ENCODE peak calls at places on chromosomes 11 and 22, in six cellular contexts. P is stomach, E is pancreas, T is cardiac muscle cell, D is retinal pigment epithelial cell, Y is coronary artery. X is an unnamed sample.

GRCh38 chr22:48427731-48428211 is 1399.9 kb downstream of the BRD1 start:
- DNase-seq in P (no peak), E (no peak), T (no peak), D (no peak), Y (no peak), X (no peak)

GRCh38 chr11:84947970-84948600 is 679.1 kb downstream of the DLG2 start:
- DNase-seq in P (no peak), E (no peak), T (no peak), D (peak; percentile 14), Y (no peak), X (no peak)

GRCh38 chr11:72114570-72114969 is 2.1 kb upstream of the ANAPC15 start:
- DNase-seq in P (no peak), E (no peak), T (no peak), D (no peak), Y (no peak), X (no peak)

GRCh38 chr11:61814242-61814957 is 2.4 kb downstream of the FADS1 start:
- DNase-seq in P (no peak), E (no peak), T (peak; percentile 36), D (no peak), Y (no peak), X (no peak)

GRCh38 chr11:88411265-88411664 is 73.7 kb upstream of the CTSC start:
- DNase-seq in P (no peak), E (no peak), T (no peak), D (peak; percentile 73), Y (no peak), X (no peak)

GRCh38 chr11:20367313-20367948 is 3.9 kb downstream of the HTATIP2 start:
- DNase-seq in P (peak; percentile 43), E (no peak), T (peak; percentile 84), D (peak; percentile 77), Y (no peak), X (no peak)

GRCh38 chr11:61827573-61828378 is at the start of gene FADS2:
- DNase-seq in P (peak; percentile 57), E (peak; percentile 63), T (peak; percentile 98), D (peak; percentile 83), Y (peak; percentile 97), X (peak; percentile 97)

GRCh38 chr11:75762885-75763284 is 5.7 kb upstream of the DGAT2 start:
- DNase-seq in P (no peak), E (no peak), T (peak; percentile 87), D (no peak), Y (no peak), X (no peak)

GRCh38 chr11:47889714-47890441 is 41.7 kb upstream of the NUP160 start:
- DNase-seq in P (no peak), E (no peak), T (no peak), D (no peak), Y (no peak), X (no peak)

GRCh38 chr11:99893803-99894202 is 793.3 kb upstream of the ARHGAP42 start:
- DNase-seq in P (no peak), E (no peak), T (no peak), D (no peak), Y (no peak), X (no peak)

GRCh38 chr11:75196426-75196825 is 44.1 kb upstream of the TPBGL start:
- DNase-seq in P (no peak), E (no peak), T (no peak), D (no peak), Y (no peak), X (no peak)

GRCh38 chr11:117970400-117971024 is 15.7 kb upstream of the IL10RA start:
- DNase-seq in P (no peak), E (no peak), T (peak; percentile 51), D (no peak), Y (no peak), X (no peak)

GRCh38 chr22:27825174-27825573 is 23.6 kb upstream of the MN1 start:
- DNase-seq in P (no peak), E (no peak), T (no peak), D (no peak), Y (no peak), X (no peak)

GRCh38 chr11:103700605-103701004 is 335.8 kb upstream of the DDI1 start:
- DNase-seq in P (no peak), E (no peak), T (peak; percentile 87), D (peak; percentile 33), Y (no peak), X (no peak)

GRCh38 chr11:14070866-14071265 is 108.3 kb downstream of the SPON1 start:
- DNase-seq in P (no peak), E (no peak), T (peak; percentile 43), D (no peak), Y (no peak), X (no peak)

DNA sequence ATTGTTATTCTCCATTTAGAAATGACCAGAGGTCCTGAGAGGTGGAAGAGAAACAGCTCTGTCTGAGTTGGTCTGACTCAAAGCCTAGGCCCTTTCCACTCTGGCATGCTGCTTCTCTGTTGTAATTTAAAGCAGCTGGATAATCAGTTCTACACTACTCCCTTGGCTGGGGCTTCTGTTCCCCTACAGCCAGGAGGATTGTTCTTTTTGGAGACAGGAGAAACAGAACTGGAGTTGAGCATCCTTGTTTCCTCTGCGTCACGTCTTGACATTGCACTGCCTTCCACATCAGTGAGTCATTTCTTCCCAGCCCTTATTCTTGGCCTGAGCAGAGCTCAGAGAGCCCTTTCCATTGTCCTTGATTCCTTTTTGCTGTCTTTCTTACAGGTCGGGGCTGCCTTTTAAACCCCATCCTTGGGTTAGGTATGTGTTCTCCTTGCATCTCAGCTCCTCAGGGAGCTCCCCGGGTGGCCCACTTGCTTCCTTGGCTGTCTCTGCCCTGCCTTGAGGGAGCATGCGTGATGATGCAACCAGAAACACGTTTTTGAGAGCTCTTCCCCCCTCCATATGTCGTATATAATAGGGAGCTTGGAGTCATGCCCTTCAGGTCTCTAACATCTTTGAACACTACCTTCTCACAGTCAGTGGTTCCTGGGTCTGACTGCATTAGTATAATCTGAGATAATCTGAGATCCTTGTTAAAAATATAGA is 35.7 kb downstream of the CYB5R2 start:
- DNase-seq in P (no peak), E (no peak), T (peak; percentile 95), D (no peak), Y (peak; percentile 81), X (no peak)
- H3K4me3 ChIP-seq in P (no peak overlapping the region), E (no peak overlapping the region), T (no peak overlapping the region), D (no peak overlapping the region), Y (no peak overlapping the region), X (no peak overlapping the region)

DNA sequence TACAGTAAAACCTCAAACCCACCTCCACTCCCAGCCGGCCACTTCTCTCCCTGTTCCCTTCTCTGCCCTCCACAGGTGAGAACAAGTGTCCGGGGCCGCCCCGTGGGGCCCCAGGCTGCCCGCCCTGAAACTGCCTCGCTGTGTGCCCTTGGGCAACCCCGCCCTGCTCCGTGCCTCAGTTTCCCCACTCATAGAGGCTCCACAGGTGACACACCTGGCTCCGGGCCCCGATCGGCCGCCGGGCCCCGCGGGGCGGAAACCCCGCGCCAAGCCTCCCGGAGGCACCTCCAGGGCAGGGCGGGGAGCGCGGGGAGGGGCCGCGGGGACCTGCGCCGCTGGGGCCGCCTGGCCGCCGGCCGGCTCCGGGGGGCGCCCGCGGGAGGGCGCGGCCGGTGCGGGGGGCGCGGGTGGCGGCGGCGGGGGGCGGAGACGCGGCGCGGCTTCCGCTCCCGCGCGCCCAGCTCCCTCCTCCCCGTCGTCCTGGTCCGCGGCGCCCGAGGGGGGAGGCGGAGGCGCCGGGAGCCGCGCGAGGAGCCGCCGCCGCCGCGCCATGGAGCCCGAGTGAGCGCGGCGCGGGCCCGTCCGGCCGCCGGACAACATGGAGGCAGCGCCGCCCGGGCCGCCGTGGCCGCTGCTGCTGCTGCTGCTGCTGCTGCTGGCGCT is at the start of gene LRP5:
- DNase-seq in P (no peak), E (peak; percentile 71), T (peak; percentile 45), D (no peak), Y (no peak), X (peak; percentile 39)
- TF ChIP-seq CTCF in P (no peak), E (no peak), T (no peak), D (no peak), Y (no peak), X (no peak)

DNA sequence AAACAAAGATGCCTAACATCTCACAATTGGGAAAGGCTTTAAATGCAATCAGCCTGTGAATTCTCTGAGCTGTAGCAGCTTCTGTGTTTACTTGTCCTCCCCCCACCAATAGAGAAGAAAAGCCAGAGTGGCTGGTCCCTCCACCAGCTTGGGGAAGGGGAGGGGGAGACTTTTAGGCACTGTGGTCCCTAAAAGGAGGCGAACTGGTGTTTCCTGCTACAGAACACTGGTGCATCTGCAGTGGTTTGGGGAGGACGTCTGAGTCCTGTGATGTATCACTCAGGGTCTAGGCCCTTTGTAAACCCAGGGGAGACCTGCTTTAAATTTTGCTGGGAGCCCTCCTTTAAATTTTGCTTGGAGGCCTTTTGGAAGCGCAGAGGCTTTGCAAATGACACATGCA is 16.9 kb downstream of the TNRC6B start:
- DNase-seq in P (no peak), E (no peak), T (no peak), D (no peak), Y (no peak), X (no peak)
- H3K4me3 ChIP-seq in P (no peak overlapping the region), E (no peak overlapping the region), T (no peak overlapping the region), D (no peak overlapping the region), Y (no peak overlapping the region), X (no peak overlapping the region)

GRCh38 chr11:4134844-4135243 is 40.2 kb downstream of the RRM1 start:
- DNase-seq in P (no peak), E (no peak), T (peak; percentile 16), D (peak; percentile 17), Y (no peak), X (no peak)

GRCh38 chr11:4140067-4140636 is 45.6 kb downstream of the RRM1 start:
- DNase-seq in P (no peak), E (no peak), T (no peak), D (no peak), Y (no peak), X (no peak)
- TF ChIP-seq CTCF in P (no peak), E (no peak), T (no peak), D (no peak), Y (no peak), X (no peak)

GRCh38 chr22:49930128-49930527 is 11.7 kb downstream of the CRELD2 start:
- DNase-seq in P (no peak), E (peak; percentile 79), T (no peak), D (no peak), Y (no peak), X (no peak)
- H3K4me3 ChIP-seq in P (no peak overlapping the region), E (no peak overlapping the region), T (no peak overlapping the region), D (no peak overlapping the region), Y (no peak overlapping the region), X (no peak overlapping the region)

GRCh38 chr11:9314291-9315077 is at the start of gene TMEM41B:
- DNase-seq in P (peak; percentile 98), E (peak; percentile 98), T (peak; percentile 99), D (peak; percentile 96), Y (peak; percentile 99), X (peak; percentile 100)
- TF ChIP-seq CTCF in P (no peak), E (no peak), T (no peak), D (peak; percentile 24), Y (no peak), X (no peak)

DNA sequence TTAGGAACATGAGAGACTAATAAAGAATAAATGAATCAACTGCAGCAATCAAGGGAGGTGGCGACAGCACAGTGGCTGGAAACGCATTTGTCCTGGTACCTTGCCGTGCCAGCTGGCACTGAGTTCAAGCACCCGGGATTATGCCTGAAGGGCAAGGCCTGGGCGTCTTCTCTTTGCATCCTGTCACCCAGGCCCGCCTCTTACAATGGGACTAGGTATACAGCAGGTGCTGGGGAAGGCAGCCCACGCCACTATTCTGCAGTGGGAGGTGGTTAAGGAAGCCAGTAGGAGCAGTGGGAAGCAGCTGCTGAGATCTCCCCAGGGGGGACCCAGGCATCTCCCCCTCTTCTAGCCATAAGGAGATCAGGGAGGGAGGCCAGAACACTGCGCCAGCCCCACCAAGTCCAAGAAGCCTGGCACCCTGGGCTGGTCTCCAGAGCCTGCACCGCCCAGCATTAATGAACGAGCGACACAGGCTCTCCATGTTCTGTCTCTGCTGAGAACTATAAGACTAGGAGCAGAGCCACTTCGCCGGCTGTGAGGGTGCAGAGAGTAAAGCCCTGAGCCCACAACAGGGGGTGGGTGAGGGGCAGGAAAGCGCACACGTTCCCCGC is 15.4 kb upstream of the BAIAP2L2 start:
- DNase-seq in P (no peak), E (no peak), T (no peak), D (no peak), Y (no peak), X (no peak)
- H3K4me3 ChIP-seq in P (no peak overlapping the region), E (no peak overlapping the region), T (no peak overlapping the region), D (no peak overlapping the region), Y (no peak overlapping the region), X (no peak overlapping the region)